ENCODE peak calls at places on chromosome 14, in seven cellular contexts. W is activated gamma-delta T cell treated with Interleukin-2 at 50 U/mL for 16 hours; X is heart left ventricle; G is stimulated activated naive CD8-positive, alpha-beta T cell treated with anti-CD3 and anti-CD28 coated beads, Interleukin-15, Interleukin-2, amounts not matched to agents 100 U/mL and 50 U/mL, for 24 hours; A is stimulated activated CD4-positive, alpha-beta T cell treated with anti-CD3 and anti-CD28 coated beads, TNF-alpha, amount 100 ng/mL, for 1 hour; Q is ascending aorta; L is fibroblast of mammary gland. D is an unnamed sample.

GRCh38 chr14:33737446-33737845 is 213.4 kb downstream of the EGLN3 start:
- DNase-seq in L (peak; percentile 95), Q (no peak), X (no peak), G (no peak), W (no peak), A (no peak), D (no peak)

GRCh38 chr14:96579358-96579757 is 77.2 kb downstream of the PAPOLA start:
- DNase-seq in G (no peak), W (no peak), A (no peak), Q (no peak), X (no peak), L (no peak), D (no peak)

GRCh38 chr14:95464103-95464502 is 52.3 kb downstream of the SYNE3 start:
- DNase-seq in W (no peak), X (no peak), G (no peak), Q (no peak), L (no peak), A (no peak), D (no peak)

GRCh38 chr14:105381446-105382342 is 16.6 kb upstream of the TEX22 start:
- DNase-seq in L (no peak), Q (no peak), W (no peak), A (no peak), G (no peak), X (peak; percentile 59), D (no peak)

GRCh38 chr14:85535916-85536834 is 6.2 kb downstream of the FLRT2 start:
- DNase-seq in Q (no peak), G (no peak), A (no peak), L (peak; percentile 79), W (no peak), X (no peak), D (no peak)

GRCh38 chr14:76780360-76780759 is 19.1 kb downstream of the VASH1 start:
- DNase-seq in X (no peak), W (no peak), G (no peak), Q (no peak), L (no peak), A (no peak), D (no peak)

GRCh38 chr14:21703357-21704339 is 30.0 kb upstream of the OR4E1 start:
- DNase-seq in L (peak; percentile 8), X (no peak), G (no peak), A (no peak), W (no peak), Q (no peak), D (no peak)

GRCh38 chr14:70032447-70032846 is 153.2 kb downstream of the SMOC1 start:
- DNase-seq in A (no peak), L (no peak), W (no peak), Q (no peak), X (no peak), G (no peak), D (no peak)

GRCh38 chr14:63361790-63362189 is 43.1 kb upstream of the GPHB5 start:
- DNase-seq in X (no peak), L (no peak), G (no peak), A (no peak), W (no peak), Q (no peak), D (no peak)

GRCh38 chr14:100540141-100540925 is 46.9 kb downstream of the BEGAIN start:
- DNase-seq in L (no peak), G (no peak), W (no peak), X (peak; percentile 33), A (no peak), Q (peak; percentile 47), D (no peak)

GRCh38 chr14:91164676-91165075 is 50.8 kb downstream of the DGLUCY start:
- DNase-seq in X (peak; percentile 63), G (no peak), L (no peak), A (no peak), W (no peak), Q (no peak), D (no peak)

GRCh38 chr14:51462182-51462581 is 189.5 kb upstream of the FRMD6 start:
- DNase-seq in X (no peak), A (no peak), Q (no peak), G (no peak), L (no peak), W (no peak), D (no peak)

GRCh38 chr14:103111297-103111981 is 11.8 kb upstream of the TNFAIP2 start:
- DNase-seq in L (no peak), Q (no peak), A (no peak), X (no peak), G (no peak), W (no peak), D (no peak)

GRCh38 chr14:93706360-93706955 is 81.8 kb downstream of the PRIMA1 start:
- DNase-seq in A (no peak), Q (no peak), G (no peak), X (no peak), W (no peak), L (no peak), D (no peak)

GRCh38 chr14:33617154-33617553 is 333.7 kb downstream of the EGLN3 start:
- DNase-seq in G (no peak), A (no peak), W (no peak), Q (no peak), L (peak; percentile 91), X (no peak), D (no peak)

GRCh38 chr14:25111061-25111601 is 61.2 kb upstream of the STXBP6 start:
- DNase-seq in X (no peak), A (no peak), W (no peak), L (peak; percentile 93), Q (peak; percentile 69), G (no peak), D (no peak)

GRCh38 chr14:21652209-21652808 is 1.3 kb upstream of the OR4E2 start:
- DNase-seq in W (no peak), X (no peak), L (no peak), Q (no peak), A (no peak), G (no peak), D (no peak)

GRCh38 chr14:35988972-35989690 is 163.0 kb downstream of the BRMS1L start:
- DNase-seq in X (no peak), L (no peak), Q (no peak), W (no peak), G (no peak), A (no peak), D (no peak)

GRCh38 chr14:74478996-74479635 is 14.0 kb downstream of the NPC2 start:
- DNase-seq in W (no peak), L (peak; percentile 44), X (no peak), G (no peak), A (no peak), Q (no peak), D (peak; percentile 87)

GRCh38 chr14:93234798-93235197 is 27.7 kb downstream of the UBR7 start:
- DNase-seq in L (peak; percentile 89), X (no peak), G (no peak), A (no peak), Q (no peak), W (no peak), D (no peak)

GRCh38 chr14:93320489-93320888 is 12.3 kb downstream of the BTBD7 start:
- DNase-seq in X (no peak), L (peak; percentile 11), Q (no peak), A (no peak), W (no peak), G (no peak), D (no peak)

D was measured in NCI-H1694.